ENCODE peak calls at places on chromosomes 16 and 17, in four cellular contexts. U is GM23338, J is islet precursor cell, Y is iris pigment epithelial cell. X is an unnamed sample.

GRCh38 chr17:29972277-29972676 is 30.8 kb downstream of the EFCAB5 start:
- DNase-seq in U (no peak), J (no peak), Y (no peak), X (no peak)

GRCh38 chr16:28103516-28104170 is 40.1 kb upstream of the GSG1L start:
- DNase-seq in U (no peak), J (peak), Y (no peak), X (no peak)

GRCh38 chr17:75412455-75413317 is 7.2 kb upstream of the GRB2 start:
- DNase-seq in U (peak), J (peak), Y (peak), X (peak)

GRCh38 chr17:28119049-28119448 is 76.6 kb downstream of the NLK start:
- DNase-seq in U (no peak), J (no peak), Y (no peak), X (no peak)

GRCh38 chr17:31598921-31599571 is 207.6 kb downstream of the RAB11FIP4 start:
- DNase-seq in U (no peak), J (peak), Y (no peak), X (no peak)

GRCh38 chr17:27861979-27862378 is 31.2 kb downstream of the LYRM9 start:
- DNase-seq in U (no peak), J (no peak), Y (no peak), X (no peak)

GRCh38 chr17:59666235-59666634 is 41.0 kb downstream of the PTRH2 start:
- DNase-seq in U (no peak), J (no peak), Y (peak), X (no peak)

GRCh38 chr16:2764718-2765117 is 12.3 kb downstream of the SRRM2 start:
- DNase-seq in U (no peak), J (no peak), Y (no peak), X (no peak)

GRCh38 chr16:66911112-66911511 is 7.6 kb downstream of the CDH16 start:
- DNase-seq in U (no peak), J (no peak), Y (no peak), X (no peak)

GRCh38 chr16:3045758-3046505 is 429 bp upstream of the MMP25 start:
- DNase-seq in U (peak), J (peak), Y (no peak), X (peak)

GRCh38 chr17:63989622-63990345 is 8.4 kb upstream of the PRR29 start:
- DNase-seq in U (no peak), J (no peak), Y (no peak), X (no peak)

GRCh38 chr17:49971199-49971847 is 2.3 kb downstream of the DLX4 start:
- DNase-seq in U (peak), J (no peak), Y (no peak), X (no peak)

GRCh38 chr16:3652373-3653037 is 2.0 kb upstream of the DNASE1 start:
- DNase-seq in U (no peak), J (no peak), Y (no peak), X (no peak)

GRCh38 chr17:80426671-80427326 is 11.8 kb downstream of the ENDOV start:
- DNase-seq in U (peak), J (peak), Y (peak), X (peak)

GRCh38 chr16:80909720-80910119 is 97.0 kb downstream of the CMC2 start:
- DNase-seq in U (no peak), J (no peak), Y (no peak), X (no peak)

GRCh38 chr17:72378414-72379395 is 257.9 kb downstream of the SOX9 start:
- DNase-seq in U (no peak), J (no peak), Y (no peak), X (no peak)

GRCh38 chr17:11814655-11815262 is 182.5 kb downstream of the ZNF18 start:
- DNase-seq in U (no peak), J (peak), Y (peak), X (no peak)

GRCh38 chr17:4747847-4748246 is 8.1 kb upstream of the CXCL16 start:
- DNase-seq in U (no peak), J (no peak), Y (no peak), X (peak)

GRCh38 chr17:39757931-39758873 is 20.5 kb downstream of the GRB7 start:
- DNase-seq in U (no peak), J (peak), Y (no peak), X (no peak)

GRCh38 chr16:77414752-77415231 is 20.0 kb downstream of the ADAMTS18 start:
- DNase-seq in U (no peak), J (no peak), Y (peak), X (no peak)

GRCh38 chr16:12628526-12628925 is 175.2 kb downstream of the CPPED1 start:
- DNase-seq in U (no peak), J (no peak), Y (peak), X (no peak)

GRCh38 chr16:81567987-81568748 is 123.6 kb downstream of the CMIP start:
- DNase-seq in U (no peak), J (no peak), Y (peak), X (no peak)